ENCODE peak calls at places on chromosomes 11 and 22, in six cellular contexts. X is brain microvascular endothelial cell, N is AG09309, S is fibroblast of pulmonary artery, H is cardiac muscle cell, M is left ventricle myocardium inferior. R is an unnamed sample.

GRCh38 chr11:103988595-103988969 is 47.9 kb upstream of the DDI1 start:
- DNase-seq in N (no peak), X (peak; percentile 60), M (no peak), H (no peak), S (peak; percentile 30), R (no peak)

GRCh38 chr11:134755535-134755934 is 343.5 kb upstream of the B3GAT1 start:
- DNase-seq in H (no peak), M (no peak), X (no peak), S (no peak), N (no peak), R (no peak)

GRCh38 chr11:134628426-134628825 is 216.4 kb upstream of the B3GAT1 start:
- DNase-seq in S (no peak), X (no peak), H (no peak), M (no peak), N (no peak), R (no peak)

GRCh38 chr11:73469401-73469800 is 93.2 kb downstream of the RELT start:
- DNase-seq in H (no peak), X (no peak), M (no peak), S (peak; percentile 52), N (no peak), R (no peak)

GRCh38 chr22:41951898-41952474 is at the start of gene SMIM45:
- DNase-seq in M (no peak), S (peak; percentile 10), H (peak; percentile 64), X (no peak), N (no peak), R (peak; percentile 94)

GRCh38 chr11:110772863-110773262 is 60.6 kb upstream of the ARHGAP20 start:
- DNase-seq in N (no peak), M (no peak), X (no peak), S (no peak), H (no peak), R (no peak)

GRCh38 chr11:17405232-17406005 is 17.0 kb upstream of the KCNJ11 start:
- DNase-seq in S (peak; percentile 21), N (no peak), X (peak; percentile 35), H (peak; percentile 46), M (peak; percentile 75), R (no peak)

GRCh38 chr11:133137270-133137669 is 395.0 kb downstream of the OPCML start:
- DNase-seq in S (no peak), M (no peak), H (no peak), X (no peak), N (no peak), R (no peak)

GRCh38 chr11:18010271-18010670 is 2.6 kb downstream of the SERGEF start:
- DNase-seq in X (no peak), M (no peak), H (no peak), S (no peak), N (no peak), R (no peak)

GRCh38 chr11:20276661-20277000 is 86.9 kb upstream of the HTATIP2 start:
- DNase-seq in M (no peak), N (no peak), H (no peak), X (no peak), S (no peak), R (no peak)

GRCh38 chr11:105046898-105047579 is 1.9 kb upstream of the CARD16 start:
- DNase-seq in X (peak; percentile 94), N (peak; percentile 95), S (peak; percentile 98), H (no peak), M (no peak), R (no peak)

GRCh38 chr22:38454011-38454360 is 1.0 kb downstream of the KCNJ4 start:
- DNase-seq in M (no peak), X (no peak), H (no peak), N (no peak), S (no peak), R (no peak)

GRCh38 chr11:95544095-95544795 is 245.3 kb downstream of the FAM76B start:
- DNase-seq in N (no peak), S (peak; percentile 10), H (no peak), M (no peak), X (peak; percentile 50), R (no peak)

GRCh38 chr11:497565-498296 is 9.3 kb downstream of the RNH1 start:
- DNase-seq in M (peak; percentile 62), S (no peak), H (no peak), X (no peak), N (no peak), R (no peak)

GRCh38 chr11:45761659-45762058 is 43.3 kb upstream of the SLC35C1 start:
- DNase-seq in M (no peak), X (no peak), H (no peak), N (no peak), S (no peak), R (no peak)

GRCh38 chr11:96188625-96189006 is 154.4 kb downstream of the MAML2 start:
- DNase-seq in N (no peak), H (no peak), M (no peak), S (peak; percentile 75), X (peak; percentile 24), R (no peak)

GRCh38 chr11:68118753-68119448 is 2.3 kb downstream of the CHKA start:
- DNase-seq in N (no peak), X (no peak), S (no peak), H (peak; percentile 31), M (no peak), R (no peak)

GRCh38 chr22:37419916-37420655 is 7.2 kb downstream of the ELFN2 start:
- DNase-seq in N (no peak), H (peak; percentile 34), S (no peak), X (no peak), M (no peak), R (no peak)

GRCh38 chr11:112042161-112042960 is 17.2 kb downstream of the DLAT start:
- DNase-seq in X (peak; percentile 32), M (no peak), H (no peak), N (peak; percentile 16), S (peak; percentile 22), R (no peak)

GRCh38 chr11:133901316-133901715 is 55.5 kb downstream of the IGSF9B start:
- DNase-seq in H (no peak), M (no peak), S (no peak), N (no peak), X (no peak), R (no peak)

DNA sequence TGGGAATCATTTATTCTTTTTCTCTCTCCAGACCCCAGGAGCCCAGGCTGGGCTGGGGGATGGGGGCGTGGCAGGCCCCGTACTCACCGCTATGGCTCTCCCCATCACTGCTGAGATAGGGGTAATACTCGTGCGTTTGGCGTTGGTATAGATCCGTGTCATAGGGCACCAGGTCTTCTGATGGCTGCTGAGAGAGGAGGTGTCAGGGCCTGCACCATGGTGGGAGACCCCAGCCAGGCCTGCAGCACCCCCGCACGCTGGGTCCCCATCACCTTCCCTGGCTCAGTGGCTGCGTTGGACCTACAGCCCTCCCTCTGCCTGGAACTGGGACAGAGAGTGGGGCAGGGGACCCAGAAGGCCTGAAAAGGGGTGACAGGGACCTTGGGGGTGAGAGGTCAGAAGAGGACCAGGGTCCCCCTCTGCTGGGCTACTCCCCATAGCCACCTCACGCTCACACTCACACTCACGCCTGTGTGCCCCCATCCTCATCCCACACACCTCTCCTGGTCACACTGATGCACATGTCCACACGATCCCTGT is 2.7 kb downstream of the SPI1 start:
- DNase-seq in H (no peak), N (no peak), X (no peak), S (no peak), M (no peak), R (no peak)
- H3K4me3 ChIP-seq in H (no peak overlapping the region), N (no peak overlapping the region), X (no peak overlapping the region), S (no peak overlapping the region), M (peak overlapping the region; percentile 45), R (no peak overlapping the region)

GRCh38 chr11:106998644-106999043 is 19.6 kb downstream of the GUCY1A2 start:
- DNase-seq in M (no peak), S (no peak), X (no peak), H (no peak), N (no peak), R (no peak)

GRCh38 chr11:106998126-106998525 is 20.1 kb downstream of the GUCY1A2 start:
- DNase-seq in N (peak; percentile 79), H (no peak), X (no peak), S (peak; percentile 77), M (no peak), R (no peak)

GRCh38 chr11:106997241-106997640 is 21.0 kb downstream of the GUCY1A2 start:
- DNase-seq in M (no peak), S (no peak), H (no peak), X (no peak), N (no peak), R (no peak)

GRCh38 chr11:106996691-106997090 is 21.6 kb downstream of the GUCY1A2 start:
- DNase-seq in X (no peak), N (no peak), S (no peak), M (no peak), H (no peak), R (no peak)

DNA sequence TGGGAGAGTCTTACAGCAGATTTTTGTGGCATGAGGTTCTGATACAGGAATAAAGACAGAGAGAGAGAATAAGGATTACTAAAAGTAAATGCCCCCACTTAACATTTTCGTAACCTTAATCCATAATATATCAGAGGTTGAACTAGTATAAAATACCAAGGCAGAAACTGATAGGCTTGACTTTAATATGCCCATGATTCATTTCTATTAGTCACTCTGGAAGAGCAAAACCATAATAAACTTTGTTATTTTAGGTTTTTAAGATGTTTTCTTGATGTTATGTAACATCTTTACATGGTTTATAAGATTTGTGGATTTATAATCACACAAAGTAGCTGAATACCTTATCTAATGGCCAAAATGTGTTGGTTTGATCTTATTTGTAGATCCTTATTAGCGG is 19.1 kb downstream of the GUCY1A2 start:
- DNase-seq in X (no peak), S (no peak), M (no peak), N (no peak), H (no peak), R (no peak)
- TF ChIP-seq CTCF in X (no peak), S (no peak), M (no peak), N (no peak), H (no peak), R (no peak)

DNA sequence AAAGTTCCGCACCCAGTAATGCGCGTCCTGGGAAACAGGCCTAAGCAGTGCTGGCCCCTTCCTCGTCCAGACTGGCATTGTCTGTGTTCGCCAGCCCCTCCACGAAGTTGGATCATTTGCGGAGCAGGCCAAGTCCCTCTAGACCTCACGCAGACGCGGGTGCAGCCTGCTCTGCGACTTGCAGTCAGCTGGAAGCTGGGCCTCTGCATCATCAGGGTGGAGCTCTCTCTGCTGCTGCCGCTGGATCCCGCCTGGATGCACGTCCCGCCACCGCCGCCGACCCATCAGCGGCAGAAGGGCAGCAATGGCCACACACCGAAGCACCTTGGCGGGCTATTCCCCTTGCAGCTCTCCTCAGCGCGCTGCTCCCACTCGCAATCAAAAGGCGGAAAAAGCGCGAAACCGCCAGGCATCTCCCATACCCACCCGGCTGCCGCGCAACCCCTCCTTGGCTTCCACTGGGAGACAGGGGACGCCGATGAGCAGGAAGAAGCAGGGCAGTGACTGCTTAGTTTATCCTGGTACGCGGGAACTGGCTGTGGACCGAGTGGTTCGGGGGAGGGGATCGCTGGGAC is 34.1 kb upstream of the GLYATL1 start:
- DNase-seq in H (peak; percentile 45), S (peak; percentile 49), M (peak; percentile 23), X (peak; percentile 56), N (no peak), R (peak; percentile 31)
- H3K4me3 ChIP-seq in H (peak overlapping the region; percentile 26), S (peak overlapping the region; percentile 61), M (peak overlapping the region; percentile 57), X (peak overlapping the region; percentile 77), N (peak overlapping the region; percentile 74), R (peak overlapping the region; percentile 59)

DNA sequence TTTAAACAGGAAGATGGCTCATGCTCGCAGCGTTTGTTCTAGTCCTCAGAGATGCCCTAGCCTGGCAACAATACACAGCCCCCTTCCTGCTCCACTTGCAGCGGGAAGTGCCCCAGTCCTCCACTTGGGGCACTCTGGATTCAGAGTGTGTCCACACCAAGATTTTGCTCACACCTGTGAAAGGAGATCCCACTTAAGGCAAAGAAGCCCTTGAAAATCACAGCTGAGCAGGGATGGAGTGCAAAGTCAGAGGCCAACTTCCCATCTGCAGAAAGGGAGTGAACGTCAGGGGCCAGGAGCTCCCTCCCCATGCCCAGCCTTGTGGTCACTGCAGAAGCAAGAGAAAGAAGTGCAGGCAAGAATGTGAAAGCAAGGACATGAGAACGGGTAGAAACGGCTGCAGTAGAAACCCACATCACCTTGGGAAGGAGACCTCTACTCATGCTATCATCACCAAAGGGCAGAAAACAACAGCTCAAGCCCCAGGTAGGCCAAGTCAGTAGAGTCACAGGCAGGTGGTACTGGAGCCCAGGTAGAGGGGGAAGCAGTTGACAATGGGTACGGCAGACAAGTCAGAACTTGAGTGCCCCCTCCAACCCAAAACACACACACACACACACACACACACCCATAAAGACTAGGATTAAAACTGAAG is 157.4 kb downstream of the BUD13 start:
- DNase-seq in N (no peak), X (no peak), H (no peak), M (no peak), S (no peak), R (no peak)
- TF ChIP-seq CTCF in N (no peak), X (no peak), H (no peak), M (no peak), S (no peak), R (no peak)